ENCODE peak calls at places on chromosomes 13 and 19, in seven cellular contexts. One of them, this sample, is unnamed.
A peak's percentile ranks its signal among the peaks of the same experiment; 100 is the strongest.

GRCh38 chr13:40863723-40864122 is 74.3 kb downstream of the SLC25A15 start:
- DNase-seq in HCT116: no peak
- DNase-seq in SK-N-SH: peak; percentile 24
- DNase-seq in A549: no peak
- DNase-seq in K562: no peak
- DNase-seq in GM12878: no peak
- DNase-seq in HepG2: no peak
- DNase-seq in this sample: no peak

GRCh38 chr13:40666905-40667621 is 622 bp upstream of the FOXO1 start:
- DNase-seq in HCT116: no peak
- DNase-seq in SK-N-SH: peak; percentile 86
- DNase-seq in K562: peak; percentile 57
- DNase-seq in HepG2: peak; percentile 48
- DNase-seq in GM12878: no peak
- DNase-seq in A549: peak; percentile 19
- DNase-seq in this sample: peak; percentile 70

GRCh38 chr19:51020988-51021651 is 1.6 kb upstream of the KLK10 start:
- DNase-seq in GM12878: no peak
- DNase-seq in HepG2: peak; percentile 40
- DNase-seq in SK-N-SH: peak; percentile 54
- DNase-seq in HCT116: no peak
- DNase-seq in K562: peak; percentile 35
- DNase-seq in A549: peak; percentile 64
- DNase-seq in this sample: peak; percentile 79

GRCh38 chr19:47239152-47239551 is 8.2 kb upstream of the BBC3 start:
- DNase-seq in K562: no peak
- DNase-seq in HCT116: no peak
- DNase-seq in GM12878: no peak
- DNase-seq in A549: no peak
- DNase-seq in SK-N-SH: no peak
- DNase-seq in HepG2: no peak
- DNase-seq in this sample: peak; percentile 58

GRCh38 chr19:35438527-35438926 is 9.5 kb upstream of the FFAR2 start:
- DNase-seq in SK-N-SH: no peak
- DNase-seq in GM12878: no peak
- DNase-seq in A549: no peak
- DNase-seq in HepG2: no peak
- DNase-seq in K562: no peak
- DNase-seq in HCT116: no peak
- DNase-seq in this sample: peak; percentile 48

GRCh38 chr13:66076417-66076816 is 1153.7 kb downstream of the PCDH9 start:
- DNase-seq in HepG2: no peak
- DNase-seq in K562: no peak
- DNase-seq in SK-N-SH: no peak
- DNase-seq in A549: no peak
- DNase-seq in GM12878: no peak
- DNase-seq in HCT116: no peak
- DNase-seq in this sample: no peak

GRCh38 chr19:4063369-4064072 is 3.2 kb downstream of the ZBTB7A start:
- DNase-seq in SK-N-SH: no peak
- DNase-seq in K562: no peak
- DNase-seq in GM12878: no peak
- DNase-seq in HCT116: no peak
- DNase-seq in A549: no peak
- DNase-seq in HepG2: no peak
- DNase-seq in this sample: peak; percentile 67

GRCh38 chr13:68056816-68057710 is 826.9 kb upstream of the PCDH9 start:
- DNase-seq in A549: peak; percentile 1
- DNase-seq in HCT116: no peak
- DNase-seq in K562: no peak
- DNase-seq in SK-N-SH: no peak
- DNase-seq in GM12878: no peak
- DNase-seq in HepG2: peak; percentile 45
- DNase-seq in this sample: peak; percentile 50

GRCh38 chr13:40982772-40983171 is 36.3 kb downstream of the ELF1 start:
- DNase-seq in HepG2: no peak
- DNase-seq in A549: no peak
- DNase-seq in K562: no peak
- DNase-seq in GM12878: peak; percentile 84
- DNase-seq in HCT116: no peak
- DNase-seq in SK-N-SH: peak; percentile 38
- DNase-seq in this sample: no peak

GRCh38 chr19:4197625-4198466 is 15.4 kb downstream of the ANKRD24 start:
- DNase-seq in HepG2: no peak
- DNase-seq in A549: peak; percentile 39
- DNase-seq in K562: peak; percentile 84
- DNase-seq in HCT116: no peak
- DNase-seq in SK-N-SH: peak; percentile 81
- DNase-seq in GM12878: no peak
- DNase-seq in this sample: peak; percentile 87

GRCh38 chr19:45971260-45971902 is 2.3 kb downstream of the NOVA2 start:
- DNase-seq in GM12878: no peak
- DNase-seq in HCT116: no peak
- DNase-seq in A549: no peak
- DNase-seq in SK-N-SH: no peak
- DNase-seq in HepG2: no peak
- DNase-seq in K562: no peak
- DNase-seq in this sample: no peak

GRCh38 chr13:79440958-79441553 is 35.0 kb upstream of the RBM26 start:
- DNase-seq in HepG2: no peak
- DNase-seq in HCT116: no peak
- DNase-seq in A549: no peak
- DNase-seq in K562: no peak
- DNase-seq in SK-N-SH: no peak
- DNase-seq in GM12878: no peak
- DNase-seq in this sample: no peak

GRCh38 chr13:75468098-75468497 is 13.9 kb downstream of the TBC1D4 start:
- DNase-seq in SK-N-SH: no peak
- DNase-seq in A549: no peak
- DNase-seq in HepG2: no peak
- DNase-seq in HCT116: no peak
- DNase-seq in K562: no peak
- DNase-seq in GM12878: no peak
- DNase-seq in this sample: no peak

GRCh38 chr19:44847144-44848035 is 1.3 kb downstream of the NECTIN2 start:
- DNase-seq in K562: peak; percentile 67
- DNase-seq in GM12878: no peak
- DNase-seq in HepG2: peak; percentile 42
- DNase-seq in A549: peak; percentile 65
- DNase-seq in SK-N-SH: peak; percentile 51
- DNase-seq in HCT116: peak; percentile 8
- DNase-seq in this sample: peak; percentile 85

GRCh38 chr13:33051632-33052031 is 35.4 kb downstream of the KL start:
- DNase-seq in HCT116: no peak
- DNase-seq in SK-N-SH: no peak
- DNase-seq in HepG2: no peak
- DNase-seq in K562: no peak
- DNase-seq in A549: no peak
- DNase-seq in GM12878: peak; percentile 66
- DNase-seq in this sample: no peak

GRCh38 chr13:34346626-34347025 is 528.7 kb downstream of the RFC3 start:
- DNase-seq in HepG2: no peak
- DNase-seq in GM12878: no peak
- DNase-seq in SK-N-SH: no peak
- DNase-seq in HCT116: no peak
- DNase-seq in A549: no peak
- DNase-seq in K562: no peak
- DNase-seq in this sample: no peak

GRCh38 chr19:32035611-32036010 is 309.8 kb upstream of the ZNF507 start:
- DNase-seq in SK-N-SH: no peak
- DNase-seq in A549: no peak
- DNase-seq in HepG2: no peak
- DNase-seq in GM12878: no peak
- DNase-seq in K562: no peak
- DNase-seq in HCT116: no peak
- DNase-seq in this sample: no peak

GRCh38 chr19:28466107-28467045 is 746.6 kb downstream of the UQCRFS1 start:
- DNase-seq in K562: peak; percentile 72
- DNase-seq in A549: peak; percentile 41
- DNase-seq in HepG2: peak; percentile 3
- DNase-seq in HCT116: no peak
- DNase-seq in SK-N-SH: peak; percentile 57
- DNase-seq in GM12878: no peak
- DNase-seq in this sample: peak; percentile 78

GRCh38 chr19:19319725-19320361 is 466 bp downstream of the SUGP1 start:
- DNase-seq in HCT116: no peak
- DNase-seq in GM12878: no peak
- DNase-seq in SK-N-SH: peak; percentile 24
- DNase-seq in K562: no peak
- DNase-seq in HepG2: no peak
- DNase-seq in A549: no peak
- DNase-seq in this sample: peak; percentile 34

GRCh38 chr19:7386308-7386707 is 37.6 kb downstream of the ARHGEF18 start:
- DNase-seq in SK-N-SH: no peak
- DNase-seq in A549: peak; percentile 37
- DNase-seq in GM12878: no peak
- DNase-seq in K562: no peak
- DNase-seq in HCT116: no peak
- DNase-seq in HepG2: no peak
- DNase-seq in this sample: peak; percentile 52

GRCh38 chr19:33673258-33673875 is 51.6 kb downstream of the CHST8 start:
- DNase-seq in K562: no peak
- DNase-seq in A549: no peak
- DNase-seq in SK-N-SH: no peak
- DNase-seq in GM12878: no peak
- DNase-seq in HCT116: no peak
- DNase-seq in HepG2: no peak
- DNase-seq in this sample: no peak

GRCh38 chr19:57566396-57567256 is 7.0 kb upstream of the ZNF550 start:
- DNase-seq in A549: no peak
- DNase-seq in K562: no peak
- DNase-seq in HCT116: peak; percentile 34
- DNase-seq in GM12878: no peak
- DNase-seq in SK-N-SH: no peak
- DNase-seq in HepG2: no peak
- DNase-seq in this sample: peak; percentile 60

GRCh38 chr13:73754727-73755292 is 379.4 kb downstream of the KLF12 start:
- DNase-seq in HCT116: peak; percentile 40
- DNase-seq in K562: peak; percentile 14
- DNase-seq in HepG2: peak; percentile 59
- DNase-seq in SK-N-SH: peak; percentile 30
- DNase-seq in GM12878: no peak
- DNase-seq in A549: peak; percentile 4
- DNase-seq in this sample: peak; percentile 81
- TF ChIP-seq REST in HCT116: no peak
- TF ChIP-seq REST in K562: no peak
- TF ChIP-seq REST in HepG2: no peak
- TF ChIP-seq REST in SK-N-SH: no peak
- TF ChIP-seq REST in GM12878: no peak
- TF ChIP-seq REST in A549: no peak
- TF ChIP-seq REST in this sample: no peak

DNA sequence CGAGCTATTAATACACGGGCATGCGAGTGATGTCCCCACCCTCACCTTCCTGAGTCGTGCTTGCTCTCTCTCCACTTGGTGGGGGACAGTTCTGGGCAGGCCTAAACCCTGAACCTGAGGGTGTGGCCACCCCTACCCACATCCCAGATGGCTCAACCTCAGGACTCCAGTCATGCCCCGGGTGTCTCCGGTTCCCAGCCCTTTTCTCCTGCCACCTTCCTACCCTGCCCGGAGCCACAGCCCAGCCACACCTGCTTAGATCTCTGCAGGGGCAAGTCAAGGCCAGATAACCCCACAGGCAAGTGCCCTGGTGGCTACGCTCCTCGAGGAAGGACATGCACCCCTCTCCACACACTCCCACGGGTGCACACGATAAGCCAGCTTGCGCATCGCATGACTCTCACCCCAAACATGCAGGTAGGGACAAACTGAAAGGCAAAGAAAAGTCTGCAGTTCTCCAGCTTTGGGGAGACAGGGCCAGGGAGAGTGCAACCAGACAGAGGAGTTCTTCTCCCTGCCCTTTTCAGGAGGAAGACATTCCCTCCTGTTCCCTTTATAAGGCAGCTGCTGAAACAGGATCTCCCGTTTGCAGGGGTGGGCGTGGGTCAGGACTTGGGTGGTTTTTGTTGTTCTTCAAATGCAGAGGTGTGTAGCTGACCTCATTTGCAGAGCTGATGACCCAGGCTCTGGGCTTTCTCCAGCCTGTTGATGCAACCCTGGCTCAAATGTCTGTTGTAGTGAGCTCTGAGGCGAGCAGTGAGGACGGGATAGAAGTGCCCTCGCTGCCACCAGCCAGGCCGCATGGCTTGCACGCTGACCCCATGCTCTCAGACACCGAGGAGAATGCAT is 88.6 kb downstream of the DPF1 start:
- DNase-seq in HepG2: no peak
- DNase-seq in A549: no peak
- DNase-seq in SK-N-SH: no peak
- DNase-seq in GM12878: no peak
- DNase-seq in K562: no peak
- DNase-seq in HCT116: no peak
- DNase-seq in this sample: no peak
- H3K4me2 ChIP-seq in HepG2: no peak overlapping the region
- H3K4me2 ChIP-seq in A549: no peak overlapping the region
- H3K4me2 ChIP-seq in SK-N-SH: no peak overlapping the region
- H3K4me2 ChIP-seq in GM12878: no peak overlapping the region
- H3K4me2 ChIP-seq in K562: peak overlapping the region; percentile 24
- H3K4me2 ChIP-seq in HCT116: no peak overlapping the region
- H3K4me2 ChIP-seq in this sample: no peak overlapping the region

DNA sequence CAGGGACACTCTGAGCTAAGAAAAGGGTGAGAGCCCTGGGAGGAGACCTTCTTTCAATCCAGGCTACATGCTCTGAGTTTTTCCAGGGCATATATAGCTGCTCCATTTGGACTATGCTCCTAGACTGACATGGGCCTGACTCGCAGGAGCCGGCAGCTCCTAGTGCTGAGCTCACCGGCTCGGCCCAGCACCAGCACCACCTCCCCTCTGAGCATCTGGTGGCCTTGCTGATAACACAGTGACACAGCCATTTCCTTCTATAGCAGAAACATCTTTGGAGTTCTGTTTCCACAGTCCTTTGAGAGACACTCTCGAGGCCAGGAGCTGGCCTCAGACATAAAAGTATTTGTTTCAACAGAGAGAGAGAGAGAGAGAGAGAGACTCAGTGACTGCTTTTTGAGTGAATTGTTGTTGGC is 184.9 kb downstream of the TM9SF2 start:
- DNase-seq in GM12878: no peak
- DNase-seq in A549: no peak
- DNase-seq in HepG2: peak; percentile 58
- DNase-seq in SK-N-SH: peak; percentile 66
- DNase-seq in K562: peak; percentile 23
- DNase-seq in HCT116: no peak
- DNase-seq in this sample: peak; percentile 52
- H3K4me1 ChIP-seq in GM12878: no peaks in the 10 kb centered on the region
- H3K4me1 ChIP-seq in A549: peaks cover 5% of the 10 kb centered on the region
- H3K4me1 ChIP-seq in HepG2: peaks cover 17% of the 10 kb centered on the region
- H3K4me1 ChIP-seq in SK-N-SH: peaks cover 22% of the 10 kb centered on the region
- H3K4me1 ChIP-seq in K562: no peaks in the 10 kb centered on the region
- H3K4me1 ChIP-seq in HCT116: peaks cover 39% of the 10 kb centered on the region
- H3K4me1 ChIP-seq in this sample: peaks cover 50% of the 10 kb centered on the region

DNA sequence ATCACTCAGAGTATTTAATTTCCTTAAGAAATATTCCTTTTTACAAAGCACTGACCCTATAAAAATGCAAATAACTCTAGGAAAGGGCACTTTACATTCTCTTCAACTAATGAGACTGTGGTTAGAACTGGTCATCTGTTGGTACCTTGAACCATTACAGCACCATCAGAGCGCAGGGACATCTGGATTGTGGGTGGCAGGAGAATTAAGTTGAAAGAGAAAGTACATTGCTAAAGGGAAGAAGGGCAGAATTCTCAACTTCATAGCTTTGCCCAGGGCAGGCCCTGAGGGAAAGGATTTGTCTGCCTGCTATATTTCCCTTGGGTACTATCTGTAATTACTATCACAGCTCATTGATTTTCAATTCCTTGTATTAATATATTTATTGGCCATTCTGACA is 196.8 kb downstream of the KLF12 start:
- DNase-seq in HepG2: no peak
- DNase-seq in K562: no peak
- DNase-seq in SK-N-SH: no peak
- DNase-seq in HCT116: no peak
- DNase-seq in GM12878: no peak
- DNase-seq in A549: no peak
- DNase-seq in this sample: no peak
- TF ChIP-seq REST in HepG2: no peak
- TF ChIP-seq REST in K562: no peak
- TF ChIP-seq REST in SK-N-SH: no peak
- TF ChIP-seq REST in HCT116: no peak
- TF ChIP-seq REST in GM12878: no peak
- TF ChIP-seq REST in A549: no peak
- TF ChIP-seq REST in this sample: no peak